ENCODE peak calls at places on chromosomes 6 and 20, in five cellular contexts. One of them, this sample, is unnamed. For H3F3A, the result is how much of the 10 kb centered on the place peaks cover.

GRCh38 chr6:131292145-131292938 is 157.1 kb downstream of the AKAP7 start:
- DNase-seq in neural progenitor cell: peak
- DNase-seq in SK-N-SH: no peak
- DNase-seq in PC-3: no peak
- DNase-seq in MM.1S: no peak
- DNase-seq in this sample: no peak

GRCh38 chr6:170441316-170441715 is 111.8 kb downstream of the PSMB1 start:
- DNase-seq in MM.1S: no peak
- DNase-seq in SK-N-SH: no peak
- DNase-seq in PC-3: no peak
- DNase-seq in neural progenitor cell: no peak
- DNase-seq in this sample: peak

GRCh38 chr6:144809120-144809519 is 524.0 kb downstream of the UTRN start:
- DNase-seq in neural progenitor cell: no peak
- DNase-seq in SK-N-SH: no peak
- DNase-seq in MM.1S: no peak
- DNase-seq in PC-3: peak
- DNase-seq in this sample: peak

GRCh38 chr20:51767018-51767866 is 948 bp downstream of the ATP9A start:
- DNase-seq in MM.1S: peak
- DNase-seq in neural progenitor cell: peak
- DNase-seq in PC-3: peak
- DNase-seq in SK-N-SH: peak
- DNase-seq in this sample: peak

GRCh38 chr6:28537065-28537464 is 11.4 kb downstream of the GPX5 start:
- DNase-seq in neural progenitor cell: peak
- DNase-seq in PC-3: no peak
- DNase-seq in MM.1S: no peak
- DNase-seq in SK-N-SH: peak
- DNase-seq in this sample: peak

GRCh38 chr6:134950482-134950881 is 581 bp upstream of the ALDH8A1 start:
- DNase-seq in MM.1S: no peak
- DNase-seq in neural progenitor cell: no peak
- DNase-seq in PC-3: no peak
- DNase-seq in SK-N-SH: peak
- DNase-seq in this sample: no peak

GRCh38 chr6:25519856-25520255 is 132.2 kb upstream of the SCGN start:
- DNase-seq in SK-N-SH: no peak
- DNase-seq in neural progenitor cell: no peak
- DNase-seq in MM.1S: no peak
- DNase-seq in PC-3: no peak
- DNase-seq in this sample: peak

GRCh38 chr6:72246926-72247325 is 360.6 kb downstream of the RIMS1 start:
- DNase-seq in MM.1S: no peak
- DNase-seq in PC-3: peak
- DNase-seq in neural progenitor cell: peak
- DNase-seq in SK-N-SH: peak
- DNase-seq in this sample: no peak

GRCh38 chr20:3670511-3670910 is 7.3 kb upstream of the GFRA4 start:
- DNase-seq in PC-3: peak
- DNase-seq in MM.1S: no peak
- DNase-seq in neural progenitor cell: peak
- DNase-seq in SK-N-SH: peak
- DNase-seq in this sample: peak

GRCh38 chr20:63635431-63636141 is 8.7 kb upstream of the GMEB2 start:
- DNase-seq in neural progenitor cell: no peak
- DNase-seq in PC-3: no peak
- DNase-seq in SK-N-SH: no peak
- DNase-seq in MM.1S: no peak
- DNase-seq in this sample: no peak

GRCh38 chr20:50595988-50596693 is 86.0 kb downstream of the PTPN1 start:
- DNase-seq in neural progenitor cell: no peak
- DNase-seq in MM.1S: no peak
- DNase-seq in PC-3: no peak
- DNase-seq in SK-N-SH: no peak
- DNase-seq in this sample: no peak

GRCh38 chr20:57838670-57839142 is 128.9 kb upstream of the PMEPA1 start:
- DNase-seq in SK-N-SH: peak
- DNase-seq in PC-3: no peak
- DNase-seq in neural progenitor cell: no peak
- DNase-seq in MM.1S: no peak
- DNase-seq in this sample: no peak

GRCh38 chr6:36848658-36849441 is 9.6 kb upstream of the CPNE5 start:
- DNase-seq in PC-3: no peak
- DNase-seq in MM.1S: no peak
- DNase-seq in SK-N-SH: peak
- DNase-seq in neural progenitor cell: peak
- DNase-seq in this sample: peak

GRCh38 chr20:3800878-3801260 is 4.8 kb downstream of the CDC25B start:
- DNase-seq in neural progenitor cell: no peak
- DNase-seq in PC-3: no peak
- DNase-seq in SK-N-SH: no peak
- DNase-seq in MM.1S: no peak
- DNase-seq in this sample: no peak

GRCh38 chr6:37809144-37809543 is 10.4 kb upstream of the ZFAND3 start:
- DNase-seq in neural progenitor cell: no peak
- DNase-seq in MM.1S: no peak
- DNase-seq in SK-N-SH: no peak
- DNase-seq in PC-3: no peak
- DNase-seq in this sample: peak

GRCh38 chr20:2837561-2837960 is 2.9 kb downstream of the PCED1A start:
- DNase-seq in SK-N-SH: no peak
- DNase-seq in PC-3: no peak
- DNase-seq in MM.1S: no peak
- DNase-seq in neural progenitor cell: no peak
- DNase-seq in this sample: no peak

GRCh38 chr20:21518292-21518991 is 4.6 kb upstream of the NKX2-2 start:
- DNase-seq in MM.1S: no peak
- DNase-seq in SK-N-SH: peak
- DNase-seq in PC-3: no peak
- DNase-seq in neural progenitor cell: peak
- DNase-seq in this sample: no peak

GRCh38 chr6:149701699-149702098 is 16.2 kb downstream of the LATS1 start:
- DNase-seq in SK-N-SH: no peak
- DNase-seq in neural progenitor cell: no peak
- DNase-seq in PC-3: no peak
- DNase-seq in MM.1S: no peak
- DNase-seq in this sample: peak

GRCh38 chr20:25203891-25204320 is 8.4 kb downstream of the ENTPD6 start:
- DNase-seq in MM.1S: no peak
- DNase-seq in PC-3: no peak
- DNase-seq in SK-N-SH: no peak
- DNase-seq in neural progenitor cell: no peak
- DNase-seq in this sample: no peak

GRCh38 chr6:157989541-157990289 is 8.1 kb downstream of the SYNJ2 start:
- DNase-seq in SK-N-SH: peak
- DNase-seq in neural progenitor cell: no peak
- DNase-seq in MM.1S: no peak
- DNase-seq in PC-3: peak
- DNase-seq in this sample: peak

GRCh38 chr6:157991067-157991432 is 9.4 kb downstream of the SYNJ2 start:
- DNase-seq in MM.1S: no peak
- DNase-seq in PC-3: no peak
- DNase-seq in SK-N-SH: no peak
- DNase-seq in neural progenitor cell: no peak
- DNase-seq in this sample: no peak

GRCh38 chr6:157988700-157989063 is 7.0 kb downstream of the SYNJ2 start:
- DNase-seq in MM.1S: no peak
- DNase-seq in SK-N-SH: no peak
- DNase-seq in PC-3: no peak
- DNase-seq in neural progenitor cell: no peak
- DNase-seq in this sample: no peak

GRCh38 chr6:157987788-157988699 is 6.4 kb downstream of the SYNJ2 start:
- DNase-seq in MM.1S: no peak
- DNase-seq in neural progenitor cell: no peak
- DNase-seq in SK-N-SH: no peak
- DNase-seq in PC-3: no peak
- DNase-seq in this sample: no peak

GRCh38 chr6:157990321-157991066 is 8.8 kb downstream of the SYNJ2 start:
- DNase-seq in neural progenitor cell: no peak
- DNase-seq in MM.1S: no peak
- DNase-seq in SK-N-SH: no peak
- DNase-seq in PC-3: no peak
- DNase-seq in this sample: no peak
- TF ChIP-seq EZH2phosphoT487 in neural progenitor cell: no peak
- TF ChIP-seq EZH2phosphoT487 in MM.1S: no peak
- TF ChIP-seq EZH2phosphoT487 in SK-N-SH: no peak
- TF ChIP-seq EZH2phosphoT487 in PC-3: no peak
- TF ChIP-seq EZH2phosphoT487 in this sample: no peak

DNA sequence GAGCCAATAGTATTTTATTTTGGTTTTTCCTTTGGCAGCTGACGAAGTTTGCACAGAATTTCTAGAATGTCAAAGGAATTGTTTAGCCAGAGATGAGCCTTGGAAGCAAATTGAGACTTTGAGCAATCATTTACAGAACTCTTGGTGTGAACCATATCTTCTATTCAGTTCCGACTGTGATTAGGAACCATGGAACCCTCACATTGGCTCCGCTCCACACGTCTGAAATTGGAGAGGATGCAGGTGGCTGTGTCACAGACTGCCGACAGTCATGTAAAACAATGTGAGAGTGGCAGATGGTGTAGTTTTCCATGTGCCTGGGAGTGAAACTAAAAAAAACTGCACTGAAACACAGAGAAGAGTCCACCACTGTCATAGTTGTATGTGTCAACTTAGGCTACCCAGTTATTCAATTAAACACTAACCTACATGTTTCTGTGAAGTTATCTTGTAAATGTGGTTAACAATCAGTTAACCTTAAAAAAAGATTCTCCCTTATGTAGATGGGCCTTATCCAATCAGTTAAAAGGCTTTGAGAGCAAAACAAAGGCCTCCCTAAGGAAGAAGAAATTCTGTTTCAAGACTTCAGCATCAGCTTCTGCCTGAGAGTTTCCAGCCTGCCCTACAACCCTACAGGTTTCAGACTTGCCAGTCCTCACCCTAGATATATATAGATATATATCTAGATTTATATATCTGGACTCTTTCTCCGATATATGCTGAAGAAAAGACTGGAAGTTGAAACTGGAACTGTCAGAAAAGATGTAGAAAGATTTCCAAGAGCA is 3.3 kb upstream of the HMGN4 start:
- DNase-seq in SK-N-SH: no peak
- DNase-seq in neural progenitor cell: peak
- DNase-seq in MM.1S: peak
- DNase-seq in PC-3: no peak
- DNase-seq in this sample: no peak
- H3F3A ChIP-seq in SK-N-SH: under half
- H3F3A ChIP-seq in neural progenitor cell: half or more
- H3F3A ChIP-seq in MM.1S: half or more
- H3F3A ChIP-seq in PC-3: under half
- H3F3A ChIP-seq in this sample: under half

GRCh38 chr20:44070139-44070900 is 116.7 kb downstream of the JPH2 start:
- DNase-seq in SK-N-SH: no peak
- DNase-seq in MM.1S: peak
- DNase-seq in PC-3: no peak
- DNase-seq in neural progenitor cell: no peak
- DNase-seq in this sample: no peak

GRCh38 chr20:44071057-44071456 is 115.9 kb downstream of the JPH2 start:
- DNase-seq in PC-3: no peak
- DNase-seq in SK-N-SH: no peak
- DNase-seq in neural progenitor cell: no peak
- DNase-seq in MM.1S: no peak
- DNase-seq in this sample: no peak

GRCh38 chr20:44068311-44068710 is 118.7 kb downstream of the JPH2 start:
- DNase-seq in neural progenitor cell: peak
- DNase-seq in PC-3: no peak
- DNase-seq in MM.1S: peak
- DNase-seq in SK-N-SH: peak
- DNase-seq in this sample: no peak

GRCh38 chr20:44068780-44069191 is 118.2 kb downstream of the JPH2 start:
- DNase-seq in MM.1S: no peak
- DNase-seq in PC-3: no peak
- DNase-seq in neural progenitor cell: no peak
- DNase-seq in SK-N-SH: no peak
- DNase-seq in this sample: no peak

DNA sequence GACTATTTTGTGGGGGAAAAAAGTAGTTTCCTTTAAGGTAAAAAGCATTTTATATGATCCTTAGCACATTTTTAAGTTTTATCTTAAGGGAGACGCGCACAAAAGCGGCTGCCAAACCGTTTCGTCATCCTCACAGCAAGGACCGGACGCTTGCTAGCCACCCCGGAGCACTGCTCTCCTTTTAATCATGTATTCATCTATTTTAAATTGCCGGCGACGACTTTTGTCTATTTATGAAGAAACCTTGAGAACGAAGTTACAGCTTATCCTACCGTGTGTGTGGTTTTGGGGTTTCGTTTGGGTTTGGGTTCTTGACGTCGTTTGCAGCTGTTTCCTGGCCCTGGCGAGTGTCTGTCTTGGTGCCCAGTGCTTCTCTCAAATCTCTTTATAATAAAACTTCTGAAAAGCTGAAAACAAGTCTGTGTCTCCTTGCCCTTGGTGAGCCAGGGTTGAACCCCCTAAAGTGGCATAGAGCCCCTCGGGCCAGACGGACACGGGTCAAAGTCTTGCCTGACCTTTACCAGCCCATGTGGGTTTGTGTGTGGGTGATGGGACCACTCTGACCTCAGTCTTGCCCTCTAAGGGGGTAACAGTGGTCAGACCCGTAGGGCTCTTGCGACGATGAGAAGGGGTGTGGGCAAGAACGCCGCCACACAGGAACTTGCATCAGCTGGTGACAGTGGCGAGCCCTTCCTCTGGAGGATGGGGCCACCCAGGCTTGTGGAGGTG is 117.6 kb downstream of the JPH2 start:
- DNase-seq in SK-N-SH: no peak
- DNase-seq in PC-3: no peak
- DNase-seq in neural progenitor cell: no peak
- DNase-seq in MM.1S: peak
- DNase-seq in this sample: no peak
- H3K9ac ChIP-seq in SK-N-SH: no peak
- H3K9ac ChIP-seq in PC-3: no peak
- H3K9ac ChIP-seq in neural progenitor cell: no peak
- H3K9ac ChIP-seq in MM.1S: peak
- H3K9ac ChIP-seq in this sample: no peak

DNA sequence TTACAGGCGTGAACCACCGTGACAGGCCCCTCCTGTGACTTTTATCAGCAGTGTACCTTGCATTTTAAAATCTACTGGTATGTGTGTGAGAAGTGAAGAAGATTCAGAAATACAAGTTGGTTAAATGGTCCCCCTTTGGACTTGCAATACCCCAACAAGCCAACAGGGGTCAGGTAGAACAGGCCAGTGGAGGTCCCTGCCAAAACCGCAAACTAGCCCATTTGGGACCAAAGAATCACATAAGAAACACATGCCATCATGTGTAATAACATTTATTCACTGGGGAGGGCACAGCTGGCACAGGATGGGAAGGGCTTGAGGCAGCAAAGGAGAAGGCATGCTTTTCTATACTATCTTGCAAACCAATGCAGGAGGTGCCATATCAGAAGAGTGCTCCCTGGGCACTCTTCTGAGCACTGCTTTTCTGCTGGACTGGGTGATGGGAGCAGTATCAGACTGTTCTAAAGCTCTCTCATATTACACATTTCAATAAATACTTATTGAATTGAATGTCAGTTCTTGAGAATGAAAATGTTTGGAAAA is 116.1 kb upstream of the TRAF3IP2 start:
- DNase-seq in SK-N-SH: peak
- DNase-seq in PC-3: peak
- DNase-seq in neural progenitor cell: peak
- DNase-seq in MM.1S: peak
- DNase-seq in this sample: peak
- TF ChIP-seq EZH2phosphoT487 in SK-N-SH: no peak
- TF ChIP-seq EZH2phosphoT487 in PC-3: no peak
- TF ChIP-seq EZH2phosphoT487 in neural progenitor cell: no peak
- TF ChIP-seq EZH2phosphoT487 in MM.1S: no peak
- TF ChIP-seq EZH2phosphoT487 in this sample: no peak

GRCh38 chr6:47247227-47247797 is 62.4 kb downstream of the TNFRSF21 start:
- DNase-seq in neural progenitor cell: no peak
- DNase-seq in MM.1S: peak
- DNase-seq in SK-N-SH: peak
- DNase-seq in PC-3: no peak
- DNase-seq in this sample: peak
- H3F3A ChIP-seq in neural progenitor cell: under half
- H3F3A ChIP-seq in MM.1S: under half
- H3F3A ChIP-seq in SK-N-SH: under half
- H3F3A ChIP-seq in PC-3: under half
- H3F3A ChIP-seq in this sample: under half